ENCODE peak calls at places on chromosomes 11 and 22, in five cellular contexts. H, Q, Z, E and T are unnamed samples.

GRCh38 chr22:26367402-26368245 is 61.4 kb upstream of the ASPHD2 start:
- DNase-seq in H (peak; percentile 40), Q (peak; percentile 45), Z (no peak), E (peak; percentile 49), T (peak; percentile 54)

GRCh38 chr11:6655020-6655789 is 404 bp downstream of the DCHS1 start:
- DNase-seq in H (no peak), Q (no peak), Z (no peak), E (no peak), T (no peak)

GRCh38 chr11:134466035-134466908 is 54.2 kb upstream of the B3GAT1 start:
- DNase-seq in H (no peak), Q (no peak), Z (no peak), E (no peak), T (no peak)

GRCh38 chr22:27542602-27543001 is 259.0 kb downstream of the MN1 start:
- DNase-seq in H (no peak), Q (no peak), Z (no peak), E (no peak), T (no peak)

GRCh38 chr11:46676436-46677158 is 23.8 kb downstream of the ARHGAP1 start:
- DNase-seq in H (no peak), Q (no peak), Z (no peak), E (no peak), T (no peak)

GRCh38 chr11:6307879-6308278 is 12.4 kb downstream of the CAVIN3 start:
- DNase-seq in H (no peak), Q (peak; percentile 37), Z (no peak), E (no peak), T (no peak)

GRCh38 chr11:47469411-47470179 is 20.7 kb upstream of the RAPSN start:
- DNase-seq in H (no peak), Q (no peak), Z (no peak), E (no peak), T (no peak)

GRCh38 chr11:61908730-61909622 is 8.4 kb downstream of the RAB3IL1 start:
- DNase-seq in H (no peak), Q (no peak), Z (no peak), E (no peak), T (no peak)

GRCh38 chr22:19042285-19043110 is 79.7 kb downstream of the DGCR2 start:
- DNase-seq in H (no peak), Q (no peak), Z (no peak), E (no peak), T (no peak)

GRCh38 chr11:70524096-70524922 is 126.0 kb downstream of the CTTN start:
- DNase-seq in H (no peak), Q (no peak), Z (no peak), E (no peak), T (no peak)

GRCh38 chr22:19891350-19892248 is 36.9 kb upstream of the GNB1L start:
- DNase-seq in H (peak; percentile 76), Q (peak; percentile 85), Z (no peak), E (no peak), T (no peak)

GRCh38 chr22:47167056-47167455 is 404.6 kb downstream of the TBC1D22A start:
- DNase-seq in H (no peak), Q (no peak), Z (no peak), E (no peak), T (peak; percentile 10)

GRCh38 chr11:11798586-11799438 is 43.0 kb upstream of the USP47 start:
- DNase-seq in H (peak; percentile 58), Q (peak; percentile 71), Z (no peak), E (peak; percentile 78), T (no peak)

GRCh38 chr11:117382746-117383145 is 55.1 kb downstream of the CEP164 start:
- DNase-seq in H (no peak), Q (no peak), Z (no peak), E (no peak), T (no peak)

GRCh38 chr22:47371263-47372090 is 609.0 kb downstream of the TBC1D22A start:
- DNase-seq in H (no peak), Q (no peak), Z (peak; percentile 68), E (no peak), T (no peak)

GRCh38 chr11:46649180-46649738 is 31.9 kb downstream of the ATG13 start:
- DNase-seq in H (no peak), Q (peak; percentile 80), Z (no peak), E (peak; percentile 27), T (no peak)

GRCh38 chr22:22786301-22787115 is 101.1 kb upstream of the IGLL5 start:
- DNase-seq in H (no peak), Q (no peak), Z (peak; percentile 34), E (no peak), T (no peak)

GRCh38 chr11:86537541-86538222 is 134.7 kb downstream of the ME3 start:
- DNase-seq in H (no peak), Q (no peak), Z (no peak), E (peak; percentile 35), T (no peak)

DNA sequence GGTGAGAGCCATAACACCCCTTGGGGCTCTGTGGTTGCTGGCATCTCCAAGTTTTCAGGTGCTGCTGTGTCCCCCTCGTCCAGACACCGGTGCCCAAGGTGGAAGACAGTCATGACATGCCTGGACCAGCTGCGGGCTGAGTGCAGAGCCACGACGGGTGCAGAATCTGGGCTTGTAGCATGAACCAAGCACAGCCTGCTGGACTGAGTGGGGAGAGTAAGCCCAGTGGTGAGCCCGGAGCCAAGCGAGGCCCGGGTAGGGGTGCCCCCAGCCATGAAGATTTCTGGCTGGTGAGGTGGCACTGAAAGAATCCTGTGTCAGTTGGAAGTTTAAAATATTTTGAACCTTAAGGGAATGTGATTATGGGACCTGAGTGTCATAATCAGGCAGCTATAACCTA is 69.7 kb downstream of the MCHR1 start:
- DNase-seq in H (no peak), Q (no peak), Z (no peak), E (no peak), T (no peak)
- TF ChIP-seq CTCF in H (no peak), Q (no peak), Z (no peak), E (no peak), T (no peak)

DNA sequence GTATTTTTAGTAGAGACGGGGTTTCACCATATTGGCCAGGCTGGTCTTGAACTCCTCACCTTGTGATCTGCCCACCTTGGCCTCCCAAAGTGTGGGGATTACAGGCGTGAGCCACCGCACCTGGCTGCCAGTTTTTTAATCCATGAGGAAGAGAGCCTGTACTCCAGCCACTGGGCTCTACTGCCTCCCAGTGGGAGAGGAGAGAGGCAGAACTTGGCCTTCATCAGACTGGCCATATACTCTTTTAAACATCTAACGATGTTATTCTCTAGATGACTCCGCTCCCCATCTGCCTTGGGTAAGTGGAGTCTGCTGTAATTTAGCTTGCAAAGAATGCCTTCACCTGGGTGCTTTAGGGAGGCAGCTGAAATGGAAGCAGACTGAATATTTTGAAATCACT is 34.6 kb downstream of the SLC6A5 start:
- DNase-seq in H (no peak), Q (no peak), Z (no peak), E (peak; percentile 10), T (no peak)
- TF ChIP-seq CTCF in H (no peak), Q (peak; percentile 32), Z (no peak), E (no peak), T (no peak)

DNA sequence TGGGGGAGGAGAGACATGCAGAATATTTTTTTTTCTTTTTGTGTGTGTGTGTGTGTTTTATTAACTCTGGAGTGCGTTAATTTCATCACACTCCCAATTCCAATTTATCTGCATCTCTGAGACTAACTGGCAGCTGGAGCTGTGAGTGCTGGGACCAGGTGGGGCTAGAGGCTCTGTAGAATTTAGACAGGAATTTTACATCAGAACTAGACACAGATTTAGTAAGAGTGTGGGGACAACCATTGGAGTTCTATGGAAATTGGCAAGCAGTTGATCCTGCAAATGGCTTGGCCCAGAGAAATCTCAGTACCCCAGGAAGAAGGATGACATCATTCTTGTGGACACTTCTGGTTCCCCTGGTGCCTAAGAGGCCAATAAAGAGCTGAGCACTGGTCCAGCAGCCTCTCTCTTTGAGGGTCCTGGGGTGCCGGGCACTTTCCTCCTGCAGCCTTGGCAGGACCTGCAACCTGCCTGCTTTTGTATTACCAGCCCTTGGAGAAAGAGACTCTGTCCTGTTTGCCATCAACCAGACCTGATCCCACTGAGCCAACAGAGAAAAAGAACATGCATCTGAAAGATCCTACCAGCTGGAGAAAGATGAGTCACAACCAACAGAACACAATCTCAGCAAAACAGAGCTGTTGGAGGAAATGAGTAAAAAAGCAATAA is 320.9 kb downstream of the DDX10 start:
- DNase-seq in H (no peak), Q (peak; percentile 54), Z (no peak), E (no peak), T (no peak)
- TF ChIP-seq CTCF in H (no peak), Q (no peak), Z (no peak), E (no peak), T (no peak)

GRCh38 chr11:37141707-37142106 is 543.7 kb upstream of the RAG2 start:
- DNase-seq in H (no peak), Q (no peak), Z (no peak), E (no peak), T (no peak)
- TF ChIP-seq CTCF in H (no peak), Q (no peak), Z (no peak), E (no peak), T (no peak)

GRCh38 chr22:29260031-29260560 is 7.7 kb downstream of the RHBDD3 start:
- DNase-seq in H (no peak), Q (no peak), Z (no peak), E (no peak), T (no peak)
- TF ChIP-seq CTCF in H (no peak), Q (no peak), Z (no peak), E (no peak), T (no peak)

GRCh38 chr11:14520086-14520901 is at the start of gene PSMA1:
- DNase-seq in H (peak; percentile 79), Q (peak; percentile 87), Z (peak; percentile 96), E (peak; percentile 97), T (peak; percentile 81)
- TF ChIP-seq CTCF in H (peak; percentile 36), Q (peak; percentile 21), Z (peak; percentile 28), E (no peak), T (peak; percentile 59)

GRCh38 chr11:103108933-103109817 is at the start of gene DYNC2H1:
- DNase-seq in H (peak; percentile 82), Q (peak; percentile 87), Z (peak; percentile 95), E (peak; percentile 91), T (peak; percentile 80)

GRCh38 chr11:103112364-103112763 is 3.1 kb downstream of the DYNC2H1 start:
- DNase-seq in H (no peak), Q (no peak), Z (no peak), E (no peak), T (no peak)

GRCh38 chr11:103111400-103111799 is 2.2 kb downstream of the DYNC2H1 start:
- DNase-seq in H (no peak), Q (no peak), Z (no peak), E (no peak), T (no peak)

GRCh38 chr11:103109818-103110388 is 677 bp downstream of the DYNC2H1 start:
- DNase-seq in H (no peak), Q (no peak), Z (no peak), E (peak; percentile 9), T (no peak)

GRCh38 chr11:103110406-103110805 is 1.2 kb downstream of the DYNC2H1 start:
- DNase-seq in H (no peak), Q (peak; percentile 43), Z (no peak), E (peak; percentile 12), T (no peak)
- TF ChIP-seq CTCF in H (no peak), Q (no peak), Z (peak; percentile 61), E (peak; percentile 19), T (no peak)

DNA sequence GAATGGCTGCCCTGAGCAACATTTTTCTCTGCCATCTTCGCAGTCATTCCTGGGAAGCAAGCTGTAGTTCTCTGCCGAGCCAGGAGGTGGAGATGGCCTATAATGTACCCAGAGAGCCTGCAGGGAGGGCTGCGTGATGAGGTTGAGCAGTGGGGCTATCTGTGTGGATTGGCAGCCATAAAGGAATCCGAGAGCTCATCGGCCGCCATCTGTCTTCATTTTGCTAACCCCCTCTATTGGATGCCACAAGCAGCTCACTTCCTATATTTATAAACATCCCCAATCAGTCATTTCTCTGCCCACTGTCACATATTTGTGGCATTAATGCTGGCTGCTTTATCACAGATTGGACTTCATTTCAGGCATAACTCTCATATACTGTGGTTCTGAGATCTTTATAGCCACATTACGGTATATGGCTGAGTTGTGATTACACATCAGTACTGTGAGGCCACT is 209.5 kb downstream of the NTM start:
- DNase-seq in H (no peak), Q (peak; percentile 2), Z (no peak), E (peak; percentile 12), T (no peak)
- TF ChIP-seq CTCF in H (no peak), Q (peak; percentile 22), Z (peak; percentile 44), E (no peak), T (peak; percentile 28)